ENCODE peak calls at places on chromosomes 16 and 17, in six cellular contexts. S, E, U, K, P and O are unnamed samples. For H3K4me1, the result is how much of the 10 kb centered on the place peaks cover.

GRCh38 chr17:19726615-19727376 is 10.4 kb upstream of the SLC47A2 start:
- DNase-seq in S (no peak), E (no peak), U (no peak), K (no peak), P (no peak), O (no peak)

GRCh38 chr16:25217921-25218320 is 1.2 kb downstream of the AQP8 start:
- DNase-seq in S (no peak), E (no peak), U (no peak), K (no peak), P (no peak), O (no peak)

GRCh38 chr17:43946766-43947165 is 4.5 kb upstream of the PPY start:
- DNase-seq in S (no peak), E (no peak), U (no peak), K (no peak), P (no peak), O (no peak)

GRCh38 chr16:79018952-79019506 is 581.5 kb downstream of the MAF start:
- DNase-seq in S (no peak), E (no peak), U (no peak), K (no peak), P (no peak), O (no peak)

GRCh38 chr17:9802294-9802693 is 10.9 kb upstream of the DHRS7C start:
- DNase-seq in S (no peak), E (no peak), U (no peak), K (no peak), P (no peak), O (peak)

GRCh38 chr17:44200478-44201155 is 933 bp upstream of the ATXN7L3 start:
- DNase-seq in S (peak), E (no peak), U (no peak), K (no peak), P (no peak), O (no peak)

GRCh38 chr16:84059111-84059510 is 16.5 kb upstream of the SLC38A8 start:
- DNase-seq in S (no peak), E (no peak), U (no peak), K (no peak), P (no peak), O (no peak)

GRCh38 chr17:48701864-48702532 is 20.3 kb downstream of the PRAC1 start:
- DNase-seq in S (no peak), E (no peak), U (no peak), K (peak), P (no peak), O (no peak)

GRCh38 chr17:78130439-78131101 is at the start of gene TMC8:
- DNase-seq in S (peak), E (no peak), U (peak), K (peak), P (no peak), O (no peak)

GRCh38 chr16:15775209-15775608 is 81.6 kb downstream of the MYH11 start:
- DNase-seq in S (no peak), E (peak), U (peak), K (no peak), P (peak), O (peak)

GRCh38 chr17:57295526-57296023 is 39.3 kb downstream of the MSI2 start:
- DNase-seq in S (no peak), E (peak), U (no peak), K (no peak), P (no peak), O (no peak)

GRCh38 chr17:76562734-76563148 is 22.9 kb downstream of the PRCD start:
- DNase-seq in S (no peak), E (peak), U (peak), K (peak), P (no peak), O (no peak)

GRCh38 chr16:89505204-89506112 is 2.7 kb upstream of the SPG7 start:
- DNase-seq in S (peak), E (peak), U (no peak), K (peak), P (peak), O (peak)

GRCh38 chr16:23145608-23146007 is 3.6 kb downstream of the USP31 start:
- DNase-seq in S (no peak), E (peak), U (no peak), K (no peak), P (no peak), O (peak)

GRCh38 chr16:7268182-7268581 is 64.5 kb upstream of the RBFOX1 start:
- DNase-seq in S (peak), E (no peak), U (peak), K (peak), P (no peak), O (peak)

GRCh38 chr16:81707411-81708321 is 71.4 kb upstream of the PLCG2 start:
- DNase-seq in S (no peak), E (peak), U (no peak), K (no peak), P (no peak), O (peak)

GRCh38 chr17:2898255-2898926 is 102.2 kb downstream of the RAP1GAP2 start:
- DNase-seq in S (no peak), E (no peak), U (peak), K (no peak), P (no peak), O (no peak)

GRCh38 chr17:30378191-30378796 is 433 bp upstream of the CPD start:
- DNase-seq in S (no peak), E (peak), U (peak), K (peak), P (no peak), O (no peak)

GRCh38 chr17:49715221-49715620 is 7.5 kb upstream of the SLC35B1 start:
- DNase-seq in S (no peak), E (no peak), U (no peak), K (no peak), P (no peak), O (no peak)

GRCh38 chr16:74637742-74638453 is 28.8 kb downstream of the RFWD3 start:
- DNase-seq in S (no peak), E (no peak), U (no peak), K (no peak), P (no peak), O (no peak)

GRCh38 chr16:57813466-57813865 is 11.2 kb upstream of the KIFC3 start:
- DNase-seq in S (no peak), E (no peak), U (no peak), K (no peak), P (no peak), O (no peak)

GRCh38 chr17:44761932-44762810 is 3.4 kb downstream of the ADAM11 start:
- DNase-seq in S (no peak), E (no peak), U (no peak), K (no peak), P (no peak), O (no peak)

GRCh38 chr16:47311738-47312505 is 148.9 kb downstream of the ITFG1 start:
- DNase-seq in S (no peak), E (peak), U (no peak), K (no peak), P (no peak), O (no peak)

GRCh38 chr17:15999974-16000827 is 577 bp downstream of the TTC19 start:
- DNase-seq in S (peak), E (peak), U (no peak), K (no peak), P (no peak), O (no peak)

GRCh38 chr17:34645636-34646035 is 66.3 kb downstream of the TMEM132E start:
- DNase-seq in S (no peak), E (no peak), U (peak), K (peak), P (no peak), O (no peak)

GRCh38 chr16:20114356-20114755 is 40.7 kb upstream of the GPR139 start:
- DNase-seq in S (no peak), E (no peak), U (no peak), K (no peak), P (no peak), O (peak)

GRCh38 chr16:89094252-89094901 is 725 bp downstream of the ACSF3 start:
- DNase-seq in S (peak), E (no peak), U (peak), K (no peak), P (no peak), O (no peak)

GRCh38 chr16:24819462-24820040 is 26.2 kb upstream of the SLC5A11 start:
- DNase-seq in S (no peak), E (peak), U (no peak), K (no peak), P (no peak), O (no peak)

GRCh38 chr16:11420895-11421294 is 75.6 kb downstream of the RMI2 start:
- DNase-seq in S (no peak), E (no peak), U (no peak), K (no peak), P (no peak), O (no peak)

GRCh38 chr16:11418506-11418905 is 73.2 kb downstream of the RMI2 start:
- DNase-seq in S (no peak), E (no peak), U (no peak), K (no peak), P (no peak), O (no peak)

GRCh38 chr16:11414815-11415775 is 69.8 kb downstream of the RMI2 start:
- DNase-seq in S (no peak), E (no peak), U (no peak), K (no peak), P (no peak), O (no peak)

GRCh38 chr16:11416228-11417001 is 71.2 kb downstream of the RMI2 start:
- DNase-seq in S (no peak), E (no peak), U (no peak), K (no peak), P (no peak), O (no peak)

GRCh38 chr16:11417487-11417886 is 72.2 kb downstream of the RMI2 start:
- DNase-seq in S (no peak), E (no peak), U (no peak), K (no peak), P (no peak), O (no peak)
- TF ChIP-seq SMC3 in S (no peak), E (no peak), U (no peak), K (no peak), P (no peak), O (no peak)

DNA sequence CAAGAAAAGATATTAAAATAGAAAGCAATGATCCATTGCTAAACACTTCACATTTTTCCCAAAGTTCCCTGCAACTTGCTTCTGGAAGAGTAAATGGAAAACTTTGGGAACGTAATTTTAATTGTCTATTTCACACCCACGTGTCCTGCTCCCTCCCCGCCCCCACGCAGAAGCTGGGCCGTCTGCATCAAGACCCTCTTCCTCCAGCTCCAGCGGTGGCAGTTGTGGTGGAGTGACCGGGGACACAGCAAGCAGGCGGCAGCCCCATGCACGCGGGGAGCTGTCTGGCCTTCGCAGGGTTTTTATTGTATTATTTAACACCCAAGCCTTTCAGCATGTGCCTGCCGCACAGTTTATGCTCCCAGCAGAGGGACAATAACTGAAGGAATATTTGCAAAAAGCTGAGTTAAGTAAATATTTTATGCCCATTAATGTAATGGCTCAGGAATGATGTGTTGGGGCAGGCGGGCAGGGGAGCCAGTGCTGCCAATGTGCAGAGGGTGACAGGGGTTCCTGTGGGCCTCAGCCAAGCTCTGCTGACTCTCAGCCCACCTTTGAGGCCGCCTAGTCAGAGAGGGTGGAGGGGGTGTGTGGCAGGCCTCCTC is 32.6 kb upstream of the ENPP7 start:
- DNase-seq in S (no peak), E (no peak), U (no peak), K (no peak), P (no peak), O (no peak)
- H3K4me1 ChIP-seq in S (under half), E (under half), U (under half), K (under half), P (under half), O (under half)

DNA sequence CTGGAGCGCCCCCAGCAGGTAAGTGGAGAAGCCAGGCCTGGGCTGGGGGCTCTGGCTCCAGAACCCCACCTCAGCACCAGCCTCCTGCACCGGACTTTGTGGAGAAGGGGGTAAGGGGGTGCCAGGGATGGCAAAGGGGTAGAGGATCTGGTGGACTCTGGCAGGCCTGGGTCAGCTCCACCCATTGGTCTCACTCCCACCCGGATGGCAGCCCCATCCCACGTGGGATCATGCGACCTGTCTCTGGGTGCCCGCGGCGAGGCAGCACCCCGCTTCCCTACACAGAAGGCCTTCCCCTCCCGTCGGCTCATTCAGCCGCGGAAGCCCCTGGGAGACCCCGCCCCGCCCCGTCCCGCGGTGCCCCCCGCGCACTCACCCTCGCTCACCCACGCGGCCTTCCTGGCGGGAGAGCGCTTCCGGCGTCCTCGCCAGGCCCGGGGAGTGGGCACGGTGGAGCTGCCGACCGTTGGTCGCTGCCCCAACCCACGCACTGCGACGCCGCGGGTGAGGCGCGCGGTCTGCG is 498 bp upstream of the PLEKHG4 start:
- DNase-seq in S (no peak), E (no peak), U (peak), K (peak), P (no peak), O (peak)
- TF ChIP-seq SMC3 in S (no peak), E (no peak), U (peak), K (no peak), P (peak), O (peak)

GRCh38 chr16:85990861-85991301 is 91.9 kb downstream of the IRF8 start:
- DNase-seq in S (no peak), E (no peak), U (no peak), K (no peak), P (peak), O (no peak)
- H3K4me1 ChIP-seq in S (under half), E (under half), U (under half), K (under half), P (half or more), O (under half)